ENCODE peak calls at places on chromosomes 1 and 21, in nine cellular contexts. T is fibroblast of lung, E is PC-3, J is lower leg skin, W is bronchial epithelial cell, C is fibroblast of pulmonary artery, H is psoas muscle, U is prostate gland, F is cardiac muscle cell. M is an unnamed sample.

GRCh38 chr1:63626222-63626621 is 33.0 kb downstream of the PGM1 start:
- DNase-seq in T (no peak), E (no peak), J (no peak), W (no peak), C (peak; percentile 62), H (no peak), U (no peak), F (peak; percentile 78), M (no peak)

GRCh38 chr21:45505416-45506021 is 36.7 kb downstream of the SLC19A1 start:
- DNase-seq in T (no peak), E (no peak), J (peak; percentile 79), W (no peak), C (no peak), H (peak; percentile 46), U (no peak), F (no peak), M (no peak)

GRCh38 chr1:175514309-175515001 is 228.9 kb downstream of the TNR start:
- DNase-seq in T (peak; percentile 78), E (no peak), J (no peak), W (no peak), C (peak; percentile 67), H (no peak), U (no peak), F (peak; percentile 89), M (no peak)

GRCh38 chr1:233638513-233638912 is 24.6 kb downstream of the KCNK1 start:
- DNase-seq in T (no peak), E (no peak), J (no peak), W (no peak), C (no peak), H (no peak), U (no peak), F (no peak), M (no peak)

GRCh38 chr21:41883582-41883981 is 4.4 kb upstream of the PRDM15 start:
- DNase-seq in T (peak; percentile 4), E (no peak), J (no peak), W (no peak), C (no peak), H (no peak), U (no peak), F (no peak), M (no peak)

GRCh38 chr1:29639741-29640427 is 403.6 kb downstream of the PTPRU start:
- DNase-seq in T (peak; percentile 94), E (peak; percentile 76), J (peak; percentile 65), W (peak; percentile 73), C (peak; percentile 28), H (no peak), U (no peak), F (peak; percentile 32), M (peak; percentile 51)

GRCh38 chr1:231421616-231421970 is 494 bp downstream of the EGLN1 start:
- DNase-seq in T (peak; percentile 59), E (peak; percentile 57), J (peak; percentile 91), W (no peak), C (peak; percentile 46), H (peak; percentile 73), U (peak; percentile 17), F (peak; percentile 57), M (peak; percentile 29)

GRCh38 chr1:37890378-37891014 is 31.1 kb upstream of the MTF1 start:
- DNase-seq in T (peak; percentile 28), E (peak; percentile 72), J (no peak), W (peak; percentile 58), C (peak; percentile 57), H (no peak), U (peak; percentile 30), F (peak; percentile 41), M (peak; percentile 55)

GRCh38 chr1:92029241-92029922 is 403 bp upstream of the EPHX4 start:
- DNase-seq in T (no peak), E (no peak), J (no peak), W (no peak), C (no peak), H (no peak), U (no peak), F (no peak), M (no peak)

DNA sequence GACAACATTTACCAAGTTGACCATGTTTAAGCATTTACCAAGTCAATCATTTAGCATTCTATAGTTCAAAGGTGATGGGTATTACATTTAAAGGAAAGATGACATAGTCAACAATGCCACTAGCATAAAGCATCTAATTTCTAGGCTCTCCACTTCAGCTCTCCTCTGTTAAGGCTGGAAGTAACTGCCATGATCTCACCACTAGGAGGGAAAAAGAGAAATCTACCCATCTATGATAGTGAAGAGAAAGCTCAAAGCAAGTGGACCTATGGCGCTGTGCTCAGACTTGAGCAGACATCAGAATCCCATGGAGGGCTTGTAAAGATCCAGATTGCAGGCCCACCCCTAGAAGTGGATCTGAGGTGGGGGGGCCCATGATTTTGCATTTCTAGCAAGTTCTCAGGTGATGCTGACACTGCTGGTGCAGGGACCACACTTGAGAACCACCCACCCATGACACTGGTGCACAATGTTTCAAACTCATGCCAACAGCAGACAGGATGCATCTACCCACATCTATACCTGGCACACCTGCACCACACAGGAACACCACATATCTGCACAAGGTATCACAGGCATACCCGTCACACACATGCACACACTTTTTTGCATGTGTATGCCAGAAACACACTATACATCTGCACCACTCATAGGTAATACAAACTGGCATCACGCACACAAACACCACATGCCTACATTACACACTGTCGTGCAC is 392.9 kb upstream of the RUNX1 start:
- DNase-seq in T (no peak), E (no peak), J (no peak), W (no peak), C (no peak), H (no peak), U (no peak), F (no peak), M (no peak)
- TF ChIP-seq CTCF in T (no peak), E (peak; percentile 34), J (no peak), W (no peak), C (peak; percentile 18), H (no peak), U (no peak), F (peak; percentile 21), M (peak; percentile 48)

GRCh38 chr1:12339410-12339809 is 109.6 kb downstream of the VPS13D start:
- DNase-seq in T (no peak), E (peak; percentile 31), J (no peak), W (no peak), C (no peak), H (no peak), U (no peak), F (peak; percentile 7), M (no peak)
- TF ChIP-seq CTCF in T (peak; percentile 28), E (peak; percentile 43), J (no peak), W (no peak), C (peak; percentile 32), H (no peak), U (no peak), F (peak; percentile 27), M (peak; percentile 40)

GRCh38 chr1:247043406-247043805 is 35.2 kb downstream of the ZNF670 start:
- DNase-seq in T (no peak), E (no peak), J (no peak), W (no peak), C (no peak), H (no peak), U (no peak), F (no peak), M (no peak)
- TF ChIP-seq CTCF in T (no peak), E (no peak), J (no peak), W (no peak), C (no peak), H (peak; percentile 40), U (no peak), F (no peak), M (no peak)

GRCh38 chr1:203136409-203137042 is 9.0 kb downstream of the ADORA1 start:
- DNase-seq in T (no peak), E (peak; percentile 21), J (no peak), W (no peak), C (no peak), H (no peak), U (no peak), F (no peak), M (no peak)
- TF ChIP-seq CTCF in T (no peak), E (peak; percentile 23), J (no peak), W (peak; percentile 19), C (no peak), H (no peak), U (no peak), F (no peak), M (no peak)

DNA sequence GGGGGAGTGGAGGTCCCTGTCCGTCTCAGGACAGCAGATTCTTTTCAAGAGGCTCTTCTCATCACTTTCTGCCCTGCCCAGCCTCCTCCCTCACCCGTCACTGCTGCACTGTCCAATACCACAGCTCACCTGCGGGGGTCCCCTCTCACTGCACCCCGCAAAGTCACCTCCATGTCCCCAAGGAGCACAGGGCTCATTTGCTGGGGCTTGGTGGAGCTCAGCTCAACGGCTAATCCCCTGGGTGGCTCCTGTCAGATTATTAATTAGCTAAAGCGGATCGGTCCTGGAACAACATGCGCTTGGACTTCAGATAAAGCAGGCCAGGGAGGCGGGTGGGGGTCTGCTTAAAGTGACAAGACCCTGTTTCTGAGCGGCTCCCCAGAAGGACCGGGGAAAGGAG is 43.2 kb downstream of the CASZ1 start:
- DNase-seq in T (no peak), E (no peak), J (no peak), W (no peak), C (no peak), H (no peak), U (no peak), F (no peak), M (no peak)
- TF ChIP-seq CTCF in T (no peak), E (no peak), J (no peak), W (no peak), C (no peak), H (no peak), U (no peak), F (no peak), M (no peak)

GRCh38 chr1:72285074-72285425 is 2.7 kb upstream of the NEGR1 start:
- DNase-seq in T (no peak), E (no peak), J (no peak), W (no peak), C (no peak), H (no peak), U (no peak), F (no peak), M (no peak)

GRCh38 chr1:72284084-72284397 is 1.7 kb upstream of the NEGR1 start:
- DNase-seq in T (no peak), E (no peak), J (no peak), W (peak; percentile 27), C (no peak), H (no peak), U (no peak), F (no peak), M (peak; percentile 25)

GRCh38 chr1:72283204-72284083 is 1.1 kb upstream of the NEGR1 start:
- DNase-seq in T (peak; percentile 80), E (peak; percentile 73), J (peak; percentile 90), W (peak; percentile 41), C (peak; percentile 79), H (peak; percentile 82), U (peak; percentile 26), F (peak; percentile 82), M (peak; percentile 67)

GRCh38 chr1:72282690-72283203 is 408 bp upstream of the NEGR1 start:
- DNase-seq in T (peak; percentile 94), E (peak; percentile 89), J (peak; percentile 96), W (peak; percentile 59), C (peak; percentile 93), H (peak; percentile 92), U (peak; percentile 66), F (peak; percentile 97), M (peak; percentile 95)

DNA sequence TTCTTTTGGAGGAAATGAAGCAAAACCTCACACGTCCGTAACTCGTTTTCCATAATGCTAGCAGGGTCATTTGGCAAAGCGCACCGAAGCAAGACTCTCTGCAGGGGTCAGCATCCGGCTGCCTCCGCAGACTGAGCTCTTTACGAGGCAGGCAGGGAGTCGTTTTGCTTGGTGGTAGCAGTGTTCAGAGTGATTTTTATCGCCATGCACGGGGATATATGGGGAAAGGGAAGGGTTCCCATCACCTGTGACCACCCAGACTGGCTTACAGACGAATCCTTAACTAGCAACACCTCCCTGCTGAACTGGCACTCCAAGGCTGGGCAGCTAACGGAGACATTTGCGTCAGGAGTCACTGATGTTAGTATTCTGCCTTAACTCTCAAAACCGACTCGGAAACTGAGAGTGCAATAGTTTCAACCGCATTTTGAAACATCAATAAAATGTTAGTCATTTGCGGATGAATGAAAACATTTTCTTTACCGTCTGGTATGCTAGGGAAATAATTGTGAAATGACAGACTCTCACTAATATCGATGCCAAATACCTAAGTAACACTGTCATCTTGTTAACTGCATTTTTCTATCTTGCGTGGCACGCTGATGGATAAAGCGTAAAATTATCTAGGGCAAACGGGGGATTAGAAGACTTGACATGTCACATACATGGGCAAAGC is 2.2 kb upstream of the NEGR1 start:
- DNase-seq in T (peak; percentile 96), E (peak; percentile 97), J (no peak), W (peak; percentile 95), C (peak; percentile 90), H (peak; percentile 51), U (peak; percentile 17), F (peak; percentile 82), M (peak; percentile 99)
- TF ChIP-seq CTCF in T (no peak), E (peak; percentile 23), J (no peak), W (no peak), C (peak; percentile 12), H (no peak), U (no peak), F (peak; percentile 11), M (peak; percentile 40)

M was measured in HFFc6.